ENCODE peak calls at places on chromosome 21, in eight cellular contexts. C, T, H, Y, K, A, V and U are unnamed samples.

GRCh38 chr21:21200103-21200938 is 202.1 kb downstream of the NCAM2 start:
- DNase-seq in C (peak; percentile 26), T (peak; percentile 27), H (no peak), Y (peak; percentile 87), K (no peak), A (no peak), V (peak; percentile 97), U (no peak)

GRCh38 chr21:44253832-44254700 is 7.6 kb downstream of the DNMT3L start:
- DNase-seq in C (no peak), T (no peak), H (peak; percentile 48), Y (no peak), K (no peak), A (peak; percentile 9), V (no peak), U (no peak)

GRCh38 chr21:42765656-42766055 is 112.2 kb downstream of the PDE9A start:
- DNase-seq in C (no peak), T (no peak), H (peak; percentile 32), Y (no peak), K (no peak), A (no peak), V (no peak), U (no peak)

GRCh38 chr21:15749868-15750174 is 20.0 kb downstream of the USP25 start:
- DNase-seq in C (no peak), T (no peak), H (no peak), Y (no peak), K (no peak), A (no peak), V (no peak), U (no peak)

GRCh38 chr21:42652527-42653491 is 612 bp upstream of the PDE9A start:
- DNase-seq in C (peak; percentile 53), T (peak; percentile 56), H (peak; percentile 84), Y (no peak), K (no peak), A (peak; percentile 71), V (peak; percentile 51), U (peak; percentile 74)

GRCh38 chr21:43778469-43779335 is 2.6 kb upstream of the CSTB start:
- DNase-seq in C (peak; percentile 29), T (no peak), H (no peak), Y (no peak), K (no peak), A (no peak), V (no peak), U (peak; percentile 49)

GRCh38 chr21:15679630-15680029 is 50.2 kb upstream of the USP25 start:
- DNase-seq in C (no peak), T (no peak), H (no peak), Y (no peak), K (no peak), A (no peak), V (no peak), U (no peak)

GRCh38 chr21:38321568-38321967 is 64.8 kb downstream of the KCNJ15 start:
- DNase-seq in C (no peak), T (no peak), H (no peak), Y (no peak), K (no peak), A (no peak), V (no peak), U (no peak)

GRCh38 chr21:46295996-46296752 is 10.0 kb downstream of the YBEY start:
- DNase-seq in C (peak; percentile 76), T (peak; percentile 70), H (peak; percentile 90), Y (peak; percentile 95), K (peak; percentile 97), A (peak; percentile 85), V (peak; percentile 97), U (no peak)

GRCh38 chr21:46423546-46424061 is 35.1 kb upstream of the DIP2A start:
- DNase-seq in C (no peak), T (no peak), H (no peak), Y (no peak), K (no peak), A (no peak), V (no peak), U (no peak)

GRCh38 chr21:14688412-14688811 is 142.3 kb upstream of the SAMSN1 start:
- DNase-seq in C (no peak), T (no peak), H (no peak), Y (no peak), K (no peak), A (no peak), V (no peak), U (no peak)

GRCh38 chr21:35038772-35039145 is 10.3 kb downstream of the RUNX1 start:
- DNase-seq in C (no peak), T (no peak), H (no peak), Y (no peak), K (no peak), A (no peak), V (no peak), U (no peak)

GRCh38 chr21:15850645-15851044 is 120.9 kb downstream of the USP25 start:
- DNase-seq in C (no peak), T (no peak), H (no peak), Y (no peak), K (no peak), A (no peak), V (peak; percentile 30), U (no peak)

GRCh38 chr21:38086580-38086979 is 170.2 kb upstream of the KCNJ15 start:
- DNase-seq in C (no peak), T (no peak), H (no peak), Y (no peak), K (no peak), A (no peak), V (no peak), U (no peak)

DNA sequence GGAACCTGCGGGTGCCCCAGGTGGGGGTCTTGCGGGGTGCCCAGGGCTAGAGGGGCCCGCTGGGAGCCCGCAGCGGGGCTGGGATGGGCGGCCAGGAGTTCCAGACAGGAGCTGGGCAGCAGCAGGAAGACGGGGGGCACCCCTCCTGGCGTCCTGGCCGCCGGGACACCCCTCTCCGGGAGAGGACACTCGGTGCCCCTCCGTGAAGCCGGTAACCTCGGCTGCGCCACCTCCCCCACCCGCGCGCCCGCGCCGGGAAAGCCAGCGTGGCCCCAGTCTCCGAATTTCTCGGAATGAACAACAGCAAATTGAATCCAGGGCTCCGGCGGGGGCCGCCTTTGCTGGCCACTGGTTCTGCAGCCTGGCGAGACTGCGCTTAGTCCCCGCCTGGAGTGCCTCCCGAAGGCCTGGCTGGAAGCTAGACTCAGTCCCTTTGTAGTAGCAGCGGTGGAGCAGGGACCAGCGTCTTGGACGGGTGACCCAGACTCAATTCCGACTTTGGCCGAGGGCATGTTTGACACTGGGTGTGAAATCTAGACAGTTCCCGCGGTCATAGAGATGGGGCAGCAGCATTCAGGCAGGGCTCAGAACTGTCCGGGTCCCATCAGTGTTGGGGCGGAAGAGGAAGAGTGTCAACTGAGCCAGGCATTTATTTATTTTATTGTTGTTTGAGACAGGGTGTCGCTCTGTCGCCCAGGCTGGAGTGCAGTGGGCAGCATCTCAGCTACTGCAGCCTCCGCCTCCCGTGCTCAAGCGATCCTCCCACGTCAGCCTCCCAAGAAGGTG is 766 bp downstream of the IFNGR2 start:
- DNase-seq in C (peak; percentile 69), T (peak; percentile 66), H (peak; percentile 75), Y (no peak), K (peak; percentile 92), A (peak; percentile 78), V (no peak), U (peak; percentile 37)
- TF ChIP-seq CTCF in C (no peak), T (no peak), H (no peak), Y (no peak), K (no peak), A (no peak), V (no peak), U (no peak)

DNA sequence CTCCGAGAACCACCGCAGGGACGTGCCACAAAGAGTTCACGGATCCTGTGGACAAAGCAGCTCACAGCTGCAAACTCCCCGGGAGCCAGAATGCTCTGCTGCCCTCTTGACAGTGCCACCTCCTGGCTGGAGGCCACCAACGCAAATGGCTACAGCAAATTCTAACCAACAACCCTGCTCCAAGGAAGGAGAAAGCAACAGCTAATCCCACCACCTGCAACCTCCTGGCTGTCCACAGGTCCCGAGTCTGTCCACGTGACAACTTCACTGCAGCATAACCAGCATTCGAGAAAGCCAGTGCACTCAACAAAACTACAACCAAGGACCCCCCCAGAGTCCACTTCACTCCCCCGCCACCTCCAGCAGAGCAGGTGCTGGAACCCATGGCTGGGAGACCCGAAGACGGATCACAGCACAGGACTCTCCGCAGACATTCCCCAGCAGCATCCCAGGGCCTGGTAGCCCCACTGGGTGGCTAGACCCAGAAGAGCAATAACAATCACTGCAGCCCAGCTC is 17.3 kb downstream of the POFUT2 start:
- DNase-seq in C (no peak), T (peak; percentile 3), H (no peak), Y (no peak), K (no peak), A (peak; percentile 25), V (no peak), U (no peak)
- TF ChIP-seq CTCF in C (no peak), T (no peak), H (no peak), Y (peak; percentile 25), K (no peak), A (no peak), V (peak; percentile 16), U (no peak)

DNA sequence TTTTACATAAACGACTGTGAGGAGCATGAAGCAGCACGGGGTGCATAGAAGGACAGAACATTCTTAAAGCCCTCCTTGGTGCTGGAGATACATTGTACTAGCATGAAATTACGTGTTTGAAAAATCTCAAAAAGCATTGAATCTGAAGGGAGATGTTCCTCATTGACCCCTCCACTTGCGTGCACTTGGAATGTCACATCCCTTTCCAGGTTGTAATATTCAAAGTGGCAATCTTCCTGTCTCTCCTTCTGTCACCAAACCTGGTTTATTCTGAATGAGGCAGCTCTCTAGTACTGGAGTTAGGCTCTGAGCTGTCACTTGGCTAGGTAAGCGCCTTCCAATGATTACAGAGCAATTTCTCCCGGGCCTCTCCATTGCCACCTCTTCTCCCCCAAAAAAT is 901 bp downstream of the DSCAM start:
- DNase-seq in C (no peak), T (no peak), H (no peak), Y (no peak), K (peak; percentile 45), A (no peak), V (no peak), U (no peak)
- TF ChIP-seq CTCF in C (no peak), T (no peak), H (no peak), Y (no peak), K (no peak), A (no peak), V (no peak), U (no peak)

DNA sequence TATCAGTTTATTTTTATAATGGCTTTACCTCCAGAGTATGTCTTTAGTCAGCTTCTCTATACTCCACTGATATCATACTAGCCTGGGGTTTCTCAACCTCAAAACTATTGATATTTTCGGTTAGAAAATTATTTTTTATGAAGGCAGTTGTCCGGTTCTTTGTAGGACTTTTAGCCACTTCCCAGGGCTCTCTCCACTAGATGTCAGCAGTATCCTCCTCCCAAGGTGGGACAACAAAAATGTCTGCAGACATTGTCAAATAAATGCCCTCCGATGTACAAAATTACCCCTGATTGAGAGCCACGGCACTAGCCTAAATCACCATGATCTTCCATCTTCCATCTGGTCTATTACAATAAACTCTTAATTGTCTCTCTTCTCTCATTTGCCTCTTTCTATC is 4.1 kb upstream of the GRIK1 start:
- DNase-seq in C (no peak), T (no peak), H (no peak), Y (no peak), K (no peak), A (no peak), V (no peak), U (no peak)
- TF ChIP-seq CTCF in C (no peak), T (no peak), H (no peak), Y (peak; percentile 11), K (no peak), A (no peak), V (no peak), U (no peak)